ENCODE peak calls at places on chromosomes 1 and 21, in six cellular contexts. C is esophagus muscularis mucosa; U is activated CD8-positive, alpha-beta T cell treated with anti-CD3 and anti-CD28 coated beads for 36 hours; T is endodermal cell; E is MCF 10A; L is heart left ventricle. S is an unnamed sample.

GRCh38 chr21:34243562-34243961 is 120.2 kb upstream of the KCNE2 start:
- DNase-seq in C (no peak), U (peak; percentile 34), T (peak; percentile 73), E (peak; percentile 51), L (no peak), S (no peak)

GRCh38 chr1:27574871-27575831 is 28.8 kb downstream of the AHDC1 start:
- DNase-seq in C (no peak), U (no peak), T (peak; percentile 96), E (peak; percentile 71), L (peak; percentile 92), S (peak; percentile 92)

GRCh38 chr1:37323486-37324377 is 150.6 kb upstream of the ZC3H12A start:
- DNase-seq in C (no peak), U (peak; percentile 45), T (peak; percentile 89), E (peak; percentile 65), L (no peak), S (no peak)

GRCh38 chr1:1119272-1119890 is 3.5 kb upstream of the C1orf159 start:
- DNase-seq in C (no peak), U (no peak), T (no peak), E (no peak), L (peak; percentile 42), S (no peak)

GRCh38 chr1:185864331-185864730 is 130.1 kb downstream of the HMCN1 start:
- DNase-seq in C (no peak), U (no peak), T (no peak), E (no peak), L (no peak), S (no peak)

GRCh38 chr1:47725000-47725731 is 272.0 kb downstream of the TRABD2B start:
- DNase-seq in C (no peak), U (no peak), T (peak; percentile 91), E (no peak), L (no peak), S (no peak)

GRCh38 chr1:95778217-95778616 is 544.2 kb downstream of the RWDD3 start:
- DNase-seq in C (no peak), U (no peak), T (no peak), E (no peak), L (no peak), S (no peak)

GRCh38 chr1:34831721-34832246 is 27.8 kb downstream of the SMIM12 start:
- DNase-seq in C (peak; percentile 21), U (no peak), T (peak; percentile 36), E (no peak), L (no peak), S (peak; percentile 77)

GRCh38 chr1:157963713-157964112 is 29.7 kb upstream of the KIRREL1 start:
- DNase-seq in C (no peak), U (peak; percentile 66), T (peak; percentile 93), E (peak; percentile 91), L (peak; percentile 74), S (peak; percentile 90)

GRCh38 chr1:119227446-119227845 is 87.0 kb upstream of the WARS2 start:
- DNase-seq in C (no peak), U (no peak), T (peak; percentile 58), E (no peak), L (no peak), S (no peak)

GRCh38 chr21:34526618-34527290 is 14.7 kb upstream of the KCNE1 start:
- DNase-seq in C (peak; percentile 95), U (peak; percentile 70), T (peak; percentile 82), E (peak; percentile 96), L (no peak), S (peak; percentile 96)

GRCh38 chr1:27572679-27573426 is 31.1 kb downstream of the AHDC1 start:
- DNase-seq in C (no peak), U (no peak), T (peak; percentile 72), E (no peak), L (peak; percentile 57), S (no peak)

GRCh38 chr1:20343937-20344302 is 53.2 kb downstream of the VWA5B1 start:
- DNase-seq in C (no peak), U (no peak), T (no peak), E (no peak), L (no peak), S (no peak)

GRCh38 chr1:44970317-44970716 is 16.1 kb downstream of the EIF2B3 start:
- DNase-seq in C (no peak), U (no peak), T (no peak), E (no peak), L (no peak), S (no peak)

GRCh38 chr1:212366901-212367300 is 47.8 kb downstream of the PACC1 start:
- DNase-seq in C (no peak), U (no peak), T (no peak), E (peak; percentile 81), L (no peak), S (no peak)

GRCh38 chr1:145960468-145961108 is 2.8 kb upstream of the LIX1L start:
- DNase-seq in C (no peak), U (peak; percentile 67), T (peak; percentile 94), E (no peak), L (peak; percentile 94), S (peak; percentile 89)
- TF ChIP-seq CTCF in C (peak; percentile 33), U (peak; percentile 25), T (peak; percentile 50), E (no peak), L (no peak), S (peak; percentile 20)

GRCh38 chr1:180270767-180271639 is 40.9 kb downstream of the LHX4 start:
- DNase-seq in C (no peak), U (no peak), T (peak; percentile 56), E (no peak), L (no peak), S (peak; percentile 68)

GRCh38 chr1:180268556-180269044 is 38.5 kb downstream of the LHX4 start:
- DNase-seq in C (no peak), U (no peak), T (peak; percentile 66), E (no peak), L (no peak), S (peak; percentile 46)

GRCh38 chr1:180271640-180272255 is 41.7 kb downstream of the LHX4 start:
- DNase-seq in C (no peak), U (no peak), T (peak; percentile 46), E (no peak), L (no peak), S (peak; percentile 62)

GRCh38 chr1:180267761-180268555 is 37.9 kb downstream of the LHX4 start:
- DNase-seq in C (no peak), U (no peak), T (peak; percentile 26), E (no peak), L (no peak), S (peak; percentile 62)

DNA sequence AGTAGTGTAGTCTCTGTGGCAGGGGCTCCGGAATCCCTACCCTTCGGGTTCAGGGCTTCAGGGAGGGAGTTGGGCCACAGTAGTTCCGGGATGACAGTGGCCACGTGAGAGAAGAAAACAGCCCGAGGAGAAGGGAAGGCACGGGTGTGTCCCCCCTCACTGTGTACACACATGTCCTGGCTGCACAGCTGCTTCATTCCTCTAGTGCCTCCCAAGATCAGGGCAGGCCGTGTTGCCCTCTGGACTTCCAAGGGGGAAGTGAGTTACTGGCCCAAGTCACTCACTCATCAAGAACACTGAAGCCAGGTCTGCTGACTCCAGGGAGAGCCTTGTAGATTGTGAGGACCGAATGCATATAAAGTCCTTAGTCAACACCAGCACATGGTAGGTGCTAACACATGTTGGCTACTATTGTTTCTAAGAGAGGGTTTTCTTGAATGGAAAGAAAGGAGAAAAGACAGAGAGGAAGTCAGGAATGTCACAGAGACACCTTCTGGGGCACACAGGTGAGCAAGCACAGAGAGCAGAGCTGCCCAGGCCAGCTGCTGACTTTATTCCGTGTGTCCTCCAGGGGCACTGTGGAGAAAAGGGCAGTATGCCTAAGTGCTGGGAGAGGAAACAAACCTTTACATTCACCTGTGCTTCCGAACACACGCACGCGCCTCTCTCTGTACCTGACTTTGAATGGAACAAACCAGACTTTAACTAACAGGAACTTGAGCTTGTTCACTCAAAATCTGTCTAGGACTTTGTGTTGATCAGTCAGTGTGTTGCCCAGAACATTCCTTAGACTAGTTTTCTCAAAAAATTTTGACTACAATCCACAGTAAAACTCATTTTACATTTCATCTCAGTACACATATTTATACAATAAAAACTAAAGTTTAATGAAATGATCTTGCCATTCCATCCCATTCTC is 40.0 kb downstream of the LHX4 start:
- DNase-seq in C (no peak), U (no peak), T (peak; percentile 80), E (peak; percentile 62), L (no peak), S (peak; percentile 57)
- TF ChIP-seq CTCF in C (no peak), U (no peak), T (peak; percentile 76), E (peak; percentile 48), L (no peak), S (peak; percentile 25)

DNA sequence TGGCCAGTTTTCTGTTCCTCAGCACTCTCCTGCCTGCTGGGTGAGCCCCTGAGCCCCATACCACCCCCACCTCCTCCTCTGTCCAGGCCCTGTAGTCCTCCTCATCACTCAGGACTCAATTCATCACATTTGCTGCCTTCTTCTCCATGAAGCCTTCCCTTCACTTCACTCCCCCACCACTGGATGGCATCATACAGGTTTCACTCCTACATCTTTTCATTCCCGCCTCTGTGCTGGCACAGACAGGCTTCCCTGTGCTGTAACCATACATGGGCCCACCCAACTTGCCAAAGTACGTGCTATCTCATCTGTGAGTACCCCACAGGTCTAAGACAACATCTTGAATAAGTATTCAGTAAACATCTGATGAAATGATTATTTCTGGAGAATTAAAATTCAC is 56.9 kb downstream of the SLC45A1 start:
- DNase-seq in C (no peak), U (peak; percentile 42), T (peak; percentile 83), E (peak; percentile 61), L (no peak), S (no peak)
- TF ChIP-seq CTCF in C (peak; percentile 55), U (peak; percentile 42), T (peak; percentile 76), E (peak; percentile 31), L (peak; percentile 16), S (peak; percentile 47)

GRCh38 chr1:58783090-58783992 is 506 bp downstream of the JUN start:
- DNase-seq in C (peak; percentile 93), U (peak; percentile 60), T (peak; percentile 78), E (peak; percentile 62), L (peak; percentile 84), S (peak; percentile 86)

GRCh38 chr1:58781541-58782307 is 2.1 kb downstream of the JUN start:
- DNase-seq in C (no peak), U (peak; percentile 46), T (peak; percentile 66), E (peak; percentile 60), L (peak; percentile 87), S (peak; percentile 90)

GRCh38 chr1:58783993-58784757 is at the start of gene JUN:
- DNase-seq in C (peak; percentile 100), U (peak; percentile 99), T (peak; percentile 99), E (peak; percentile 99), L (peak; percentile 99), S (peak; percentile 99)

GRCh38 chr1:58780586-58781452 is 3.0 kb downstream of the JUN start:
- DNase-seq in C (no peak), U (no peak), T (no peak), E (no peak), L (no peak), S (no peak)

GRCh38 chr1:58782308-58783089 is 1.3 kb downstream of the JUN start:
- DNase-seq in C (peak; percentile 94), U (peak; percentile 70), T (peak; percentile 80), E (no peak), L (peak; percentile 84), S (peak; percentile 86)
- TF ChIP-seq CTCF in C (peak; percentile 12), U (no peak), T (no peak), E (no peak), L (no peak), S (no peak)

GRCh38 chr1:5640845-5641244 is 351.4 kb downstream of the NPHP4 start:
- DNase-seq in C (no peak), U (no peak), T (peak; percentile 66), E (peak; percentile 32), L (no peak), S (no peak)
- TF ChIP-seq CTCF in C (no peak), U (no peak), T (peak; percentile 75), E (no peak), L (no peak), S (no peak)

GRCh38 chr1:18560692-18561091 is 70.0 kb upstream of the PAX7 start:
- DNase-seq in C (no peak), U (no peak), T (peak; percentile 71), E (peak; percentile 17), L (no peak), S (no peak)
- TF ChIP-seq CTCF in C (no peak), U (no peak), T (peak; percentile 51), E (no peak), L (no peak), S (no peak)

GRCh38 chr1:109295712-109296415 is 10.9 kb downstream of the MYBPHL start:
- DNase-seq in C (no peak), U (no peak), T (no peak), E (no peak), L (no peak), S (no peak)
- TF ChIP-seq CTCF in C (no peak), U (no peak), T (peak; percentile 19), E (no peak), L (no peak), S (no peak)